ENCODE peak calls at places on chromosome 1, in eight cellular contexts. J is EL; B is NCI-H1694 treated with DMSO at 0.1 percent for 48 hours; M is stimulated activated CD8-positive, alpha-beta memory T cell treated with anti-CD3 and anti-CD28 coated beads, Interleukin-4, amount 100 ng/mL, for 48 hours; Z is CD8-positive, alpha-beta T cell; T is fibroblast of lung; Q is left cardiac atrium; H is neural progenitor cell. E is an unnamed sample.

GRCh38 chr1:198575715-198576641 is 35.5 kb upstream of the ATP6V1G3 start:
- DNase-seq in J (peak; percentile 33), B (no peak), M (no peak), Z (no peak), T (no peak), Q (no peak), H (no peak), E (no peak)

GRCh38 chr1:43464840-43465693 is 11.3 kb upstream of the HYI start:
- DNase-seq in J (no peak), B (peak; percentile 25), M (no peak), Z (no peak), T (no peak), Q (no peak), H (no peak), E (no peak)

GRCh38 chr1:171472183-171472647 is 13.1 kb upstream of the PRRC2C start:
- DNase-seq in J (no peak), B (no peak), M (no peak), Z (no peak), T (no peak), Q (no peak), H (no peak), E (no peak)

GRCh38 chr1:209190591-209191241 is 392.8 kb upstream of the CAMK1G start:
- DNase-seq in J (peak; percentile 69), B (peak; percentile 72), M (peak; percentile 46), Z (no peak), T (peak; percentile 48), Q (peak; percentile 42), H (peak; percentile 90), E (no peak)

GRCh38 chr1:43067233-43067745 is 104.8 kb downstream of the EBNA1BP2 start:
- DNase-seq in J (no peak), B (no peak), M (no peak), Z (no peak), T (no peak), Q (no peak), H (no peak), E (peak; percentile 71)

GRCh38 chr1:101041300-101041699 is 15.7 kb upstream of the DPH5 start:
- DNase-seq in J (no peak), B (no peak), M (no peak), Z (no peak), T (no peak), Q (no peak), H (no peak), E (no peak)

GRCh38 chr1:4375812-4376211 is 278.6 kb upstream of the AJAP1 start:
- DNase-seq in J (no peak), B (no peak), M (no peak), Z (no peak), T (no peak), Q (no peak), H (no peak), E (no peak)

GRCh38 chr1:18062180-18062579 is 45.4 kb upstream of the IGSF21 start:
- DNase-seq in J (no peak), B (no peak), M (no peak), Z (no peak), T (no peak), Q (no peak), H (peak; percentile 74), E (no peak)

GRCh38 chr1:56516539-56517252 is 62.7 kb downstream of the PLPP3 start:
- DNase-seq in J (peak; percentile 46), B (no peak), M (no peak), Z (no peak), T (peak; percentile 28), Q (no peak), H (no peak), E (no peak)

GRCh38 chr1:7230121-7230895 is 445.1 kb downstream of the CAMTA1 start:
- DNase-seq in J (no peak), B (no peak), M (no peak), Z (no peak), T (no peak), Q (no peak), H (no peak), E (no peak)

GRCh38 chr1:204846546-204846945 is 24.1 kb upstream of the NFASC start:
- DNase-seq in J (no peak), B (no peak), M (no peak), Z (no peak), T (no peak), Q (no peak), H (no peak), E (no peak)

GRCh38 chr1:211920141-211920572 is 89.6 kb upstream of the LPGAT1 start:
- DNase-seq in J (peak; percentile 6), B (no peak), M (no peak), Z (no peak), T (peak; percentile 79), Q (peak; percentile 57), H (no peak), E (no peak)

GRCh38 chr1:190436615-190437014 is 41.0 kb downstream of the BRINP3 start:
- DNase-seq in J (peak; percentile 11), B (peak; percentile 26), M (no peak), Z (no peak), T (peak; percentile 70), Q (no peak), H (no peak), E (no peak)

GRCh38 chr1:34865573-34865972 is 6.0 kb upstream of the SMIM12 start:
- DNase-seq in J (no peak), B (no peak), M (no peak), Z (no peak), T (no peak), Q (no peak), H (no peak), E (no peak)

GRCh38 chr1:19463204-19463803 is 22.0 kb downstream of the CAPZB start:
- DNase-seq in J (no peak), B (no peak), M (no peak), Z (peak; percentile 58), T (no peak), Q (no peak), H (no peak), E (no peak)

GRCh38 chr1:102434421-102434820 is 437.7 kb upstream of the OLFM3 start:
- DNase-seq in J (peak; percentile 33), B (peak; percentile 47), M (peak; percentile 24), Z (no peak), T (no peak), Q (no peak), H (peak; percentile 52), E (no peak)

GRCh38 chr1:224666911-224667310 is 50.8 kb downstream of the CNIH3 start:
- DNase-seq in J (no peak), B (no peak), M (no peak), Z (no peak), T (no peak), Q (no peak), H (no peak), E (no peak)

GRCh38 chr1:169874229-169874628 is 19.5 kb downstream of the SCYL3 start:
- DNase-seq in J (peak; percentile 85), B (no peak), M (no peak), Z (no peak), T (peak; percentile 26), Q (no peak), H (no peak), E (no peak)

E was measured in mesenteric fat pad.